ENCODE peak calls at places on chromosomes 1 and 21, in four cellular contexts. W is A172; O is stimulated activated naive CD8-positive, alpha-beta T cell treated with anti-CD3 and anti-CD28 coated beads, Interleukin-15, Interleukin-2, amounts not matched to agents 100 U/mL and 50 U/mL, for 24 hours; V is fibroblast of mammary gland. T is an unnamed sample.

GRCh38 chr21:17523007-17523451 is 10.2 kb downstream of the CXADR start:
- DNase-seq in W (no peak), O (no peak), V (no peak), T (no peak)

GRCh38 chr21:41802684-41803083 is 35.8 kb upstream of the RIPK4 start:
- DNase-seq in W (peak; percentile 21), O (no peak), V (peak; percentile 53), T (no peak)

GRCh38 chr21:35738342-35738961 is 321.9 kb downstream of the SETD4 start:
- DNase-seq in W (peak; percentile 71), O (no peak), V (no peak), T (no peak)

GRCh38 chr1:3731543-3731942 is 20.7 kb upstream of the CCDC27 start:
- DNase-seq in W (no peak), O (no peak), V (no peak), T (no peak)

GRCh38 chr1:184191181-184191601 is 139.7 kb downstream of the TSEN15 start:
- DNase-seq in W (no peak), O (no peak), V (peak; percentile 90), T (no peak)

GRCh38 chr1:44605904-44606615 is 68.2 kb downstream of the TMEM53 start:
- DNase-seq in W (no peak), O (no peak), V (peak; percentile 66), T (no peak)

GRCh38 chr1:36585760-36586072 is 103.0 kb upstream of the CSF3R start:
- DNase-seq in W (no peak), O (no peak), V (no peak), T (no peak)

GRCh38 chr1:145993618-145994390 is 2.6 kb downstream of the TXNIP start:
- DNase-seq in W (no peak), O (no peak), V (no peak), T (no peak)

GRCh38 chr21:27225142-27225541 is 258.3 kb upstream of the ADAMTS5 start:
- DNase-seq in W (no peak), O (no peak), V (peak; percentile 25), T (no peak)

GRCh38 chr1:50424045-50424939 is 1.0 kb upstream of the DMRTA2 start:
- DNase-seq in W (peak; percentile 29), O (peak; percentile 30), V (no peak), T (peak; percentile 20)

GRCh38 chr1:170881268-170882265 is 53.8 kb upstream of the MROH9 start:
- DNase-seq in W (peak; percentile 42), O (no peak), V (peak; percentile 73), T (no peak)